ENCODE peak calls at places on chromosomes 2 and 18, in seven cellular contexts. C is uterus, V is dorsolateral prefrontal cortex, L is suprapubic skin, R is esophagus squamous epithelium, I is endodermal cell, X is mesendoderm. G is an unnamed sample.

GRCh38 chr2:239394346-239394945 is 6.4 kb downstream of the HDAC4 start:
- DNase-seq in C (peak; percentile 14), V (no peak), L (no peak), R (no peak), I (peak; percentile 28), X (no peak), G (peak; percentile 8)

GRCh38 chr2:168146892-168147810 is 100.2 kb downstream of the STK39 start:
- DNase-seq in C (no peak), V (no peak), L (no peak), R (no peak), I (no peak), X (no peak), G (no peak)

GRCh38 chr18:78814321-78814720 is 165.3 kb upstream of the SALL3 start:
- DNase-seq in C (no peak), V (no peak), L (no peak), R (no peak), I (no peak), X (peak; percentile 45), G (no peak)

GRCh38 chr2:12717191-12717987 is 653 bp downstream of the TRIB2 start:
- DNase-seq in C (peak; percentile 61), V (peak; percentile 33), L (no peak), R (peak; percentile 15), I (peak; percentile 89), X (peak; percentile 86), G (peak; percentile 77)

GRCh38 chr2:180208841-180209240 is 201.7 kb upstream of the CWC22 start:
- DNase-seq in C (no peak), V (no peak), L (no peak), R (no peak), I (no peak), X (peak; percentile 37), G (no peak)

GRCh38 chr2:218301176-218301819 is 9.0 kb upstream of the TMBIM1 start:
- DNase-seq in C (peak; percentile 79), V (peak; percentile 56), L (peak; percentile 90), R (no peak), I (peak; percentile 96), X (peak; percentile 92), G (peak; percentile 83)

GRCh38 chr2:202114798-202115197 is 41.7 kb downstream of the KIAA2012 start:
- DNase-seq in C (no peak), V (no peak), L (no peak), R (no peak), I (no peak), X (no peak), G (peak; percentile 24)

GRCh38 chr2:193371200-193371599 is 1176.5 kb upstream of the TMEFF2 start:
- DNase-seq in C (no peak), V (no peak), L (no peak), R (no peak), I (peak; percentile 51), X (peak; percentile 15), G (no peak)

GRCh38 chr2:110853516-110853915 is 121.1 kb downstream of the ACOXL start:
- DNase-seq in C (no peak), V (peak; percentile 35), L (no peak), R (no peak), I (peak; percentile 79), X (peak; percentile 52), G (peak; percentile 21)

GRCh38 chr2:43488737-43489136 is 107.1 kb downstream of the THADA start:
- DNase-seq in C (no peak), V (no peak), L (no peak), R (no peak), I (no peak), X (no peak), G (no peak)

GRCh38 chr2:218717262-218717661 is 6.6 kb downstream of the TTLL4 start:
- DNase-seq in C (no peak), V (no peak), L (no peak), R (no peak), I (no peak), X (no peak), G (peak; percentile 45)

GRCh38 chr2:11977766-11978524 is 231.5 kb downstream of the LPIN1 start:
- DNase-seq in C (no peak), V (no peak), L (no peak), R (no peak), I (no peak), X (no peak), G (no peak)

GRCh38 chr18:57776354-57776753 is 26.8 kb downstream of the ATP8B1 start:
- DNase-seq in C (no peak), V (no peak), L (no peak), R (no peak), I (no peak), X (no peak), G (no peak)

GRCh38 chr2:101114268-101114783 is 36.9 kb downstream of the TBC1D8 start:
- DNase-seq in C (no peak), V (no peak), L (no peak), R (no peak), I (no peak), X (no peak), G (no peak)

GRCh38 chr2:119523959-119524694 is at the start of gene SCTR:
- DNase-seq in C (no peak), V (no peak), L (no peak), R (no peak), I (peak; percentile 87), X (peak; percentile 48), G (no peak)

GRCh38 chr2:134396493-134396892 is 142.6 kb downstream of the MGAT5 start:
- DNase-seq in C (no peak), V (no peak), L (no peak), R (no peak), I (no peak), X (no peak), G (no peak)

GRCh38 chr2:43421194-43421593 is 174.6 kb downstream of the THADA start:
- DNase-seq in C (no peak), V (no peak), L (no peak), R (no peak), I (no peak), X (no peak), G (no peak)

GRCh38 chr2:206869824-206870495 is 69.4 kb upstream of the CPO start:
- DNase-seq in C (no peak), V (no peak), L (no peak), R (no peak), I (no peak), X (no peak), G (no peak)

GRCh38 chr2:231604101-231604684 is 11.5 kb downstream of the TEX44 start:
- DNase-seq in C (peak; percentile 75), V (peak; percentile 68), L (peak; percentile 90), R (no peak), I (peak; percentile 84), X (no peak), G (no peak)

GRCh38 chr18:48918156-48918555 is 32.6 kb downstream of the SMAD7 start:
- DNase-seq in C (no peak), V (no peak), L (no peak), R (no peak), I (no peak), X (no peak), G (no peak)

GRCh38 chr2:29723255-29724001 is 198.0 kb downstream of the ALK start:
- DNase-seq in C (no peak), V (no peak), L (no peak), R (no peak), I (no peak), X (no peak), G (no peak)

GRCh38 chr2:212797484-212798205 is 259.0 kb upstream of the ERBB4 start:
- DNase-seq in C (no peak), V (no peak), L (no peak), R (no peak), I (no peak), X (no peak), G (no peak)

GRCh38 chr2:132876745-132877391 is 206.9 kb upstream of the LYPD1 start:
- DNase-seq in C (no peak), V (no peak), L (no peak), R (no peak), I (no peak), X (no peak), G (no peak)

GRCh38 chr2:105712166-105712915 is 32.4 kb upstream of the NCK2 start:
- DNase-seq in C (no peak), V (no peak), L (no peak), R (no peak), I (no peak), X (peak; percentile 75), G (no peak)

GRCh38 chr2:69796199-69796598 is 33.3 kb upstream of the GMCL1 start:
- DNase-seq in C (no peak), V (no peak), L (no peak), R (no peak), I (no peak), X (no peak), G (no peak)

GRCh38 chr18:63267990-63268721 is 51.4 kb downstream of the BCL2 start:
- DNase-seq in C (no peak), V (no peak), L (no peak), R (no peak), I (no peak), X (no peak), G (peak; percentile 12)

GRCh38 chr2:235665656-235666239 is 171.9 kb downstream of the AGAP1 start:
- DNase-seq in C (peak; percentile 60), V (no peak), L (no peak), R (no peak), I (no peak), X (no peak), G (peak; percentile 51)

DNA sequence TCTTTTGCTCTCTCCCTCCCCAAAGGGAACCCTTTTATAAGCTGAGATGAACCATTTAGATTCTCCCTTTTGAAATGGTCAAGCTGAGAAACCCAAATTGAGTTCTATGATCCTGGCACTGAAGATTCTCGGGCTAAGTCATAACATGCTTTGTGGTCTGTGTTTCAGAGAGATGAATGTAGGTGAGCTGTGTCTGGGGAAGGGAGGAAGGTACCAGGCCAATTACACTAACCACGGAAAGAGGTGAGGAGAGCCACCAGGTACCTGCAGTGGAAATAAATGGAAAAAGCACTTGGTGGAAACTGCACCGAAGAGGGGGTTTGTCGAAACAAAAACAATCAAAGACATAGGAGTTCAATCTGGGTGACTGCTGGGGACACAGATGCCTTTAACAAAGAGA is 996 bp upstream of the MRPL44 start:
- DNase-seq in C (no peak), V (no peak), L (no peak), R (no peak), I (peak; percentile 42), X (no peak), G (no peak)
- H3K4me3 ChIP-seq in C (no peak overlapping the region), V (peak overlapping the region; percentile 99), L (peak overlapping the region; percentile 99), R (peak overlapping the region; percentile 98), I (no peak overlapping the region), X (no peak overlapping the region), G (peak overlapping the region; percentile 61)

GRCh38 chr2:106956416-106956815 is 70.4 kb upstream of the ST6GAL2 start:
- DNase-seq in C (no peak), V (no peak), L (no peak), R (no peak), I (no peak), X (peak; percentile 30), G (no peak)
- H3K27ac ChIP-seq in C (no peak overlapping the region), V (peak overlapping the region; percentile 52), L (no peak overlapping the region), R (no peak overlapping the region), I (peak overlapping the region; percentile 59), X (no peak overlapping the region), G (peak overlapping the region; percentile 62)

DNA sequence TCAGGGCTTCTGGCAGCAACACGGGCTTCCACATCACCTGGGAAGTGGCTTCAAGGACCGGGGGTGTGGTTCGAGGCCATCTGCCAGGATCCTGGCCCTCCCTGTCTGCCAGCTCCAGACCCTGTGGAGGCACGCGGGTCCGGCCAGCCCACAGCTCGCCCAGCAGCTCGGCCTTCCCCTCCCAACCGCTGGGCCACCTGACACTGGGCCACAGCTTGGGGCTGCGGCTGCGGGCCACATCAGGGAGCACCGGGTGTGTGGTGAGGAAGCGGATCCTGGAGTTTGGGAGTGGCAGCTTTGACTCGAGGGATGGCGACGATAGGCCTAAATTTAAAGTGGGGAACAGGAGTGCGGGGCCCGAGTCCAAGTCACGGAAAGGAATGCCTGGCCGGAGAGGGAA is 6.9 kb downstream of the C2orf81 start:
- DNase-seq in C (peak; percentile 28), V (no peak), L (no peak), R (no peak), I (peak; percentile 54), X (no peak), G (no peak)
- H3K4me3 ChIP-seq in C (peak overlapping the region; percentile 48), V (peak overlapping the region; percentile 67), L (peak overlapping the region; percentile 46), R (peak overlapping the region; percentile 74), I (no peak overlapping the region), X (no peak overlapping the region), G (peak overlapping the region; percentile 83)

GRCh38 chr2:75680402-75680801 is 30.3 kb downstream of the GCFC2 start:
- DNase-seq in C (no peak), V (no peak), L (no peak), R (no peak), I (no peak), X (no peak), G (no peak)
- H3K27ac ChIP-seq in C (no peak overlapping the region), V (no peak overlapping the region), L (no peak overlapping the region), R (no peak overlapping the region), I (no peak overlapping the region), X (no peak overlapping the region), G (no peak overlapping the region)

G was measured in mesenchymal stem cell.